ENCODE peak calls at places on chromosomes 1 and 21, in five cellular contexts. Q is activated CD4-positive, alpha-beta T cell treated with anti-CD3 and anti-CD28 coated beads, Interleukin-2, amount 10 ng/mL, durations not matched to agents 7 days and 5 days; I is psoas muscle; X is fibroblast of lung; D is CD8-positive, alpha-beta T cell. R is an unnamed sample.
A peak's percentile ranks its signal among the peaks of the same experiment; 100 is the strongest.

GRCh38 chr1:167605576-167605975 is 24.5 kb upstream of the RCSD1 start:
- DNase-seq in X (no peak), D (no peak), Q (no peak), I (no peak), R (no peak)

GRCh38 chr1:231193710-231194340 is 32.0 kb downstream of the TRIM67 start:
- DNase-seq in X (no peak), I (no peak), D (no peak), Q (no peak), R (no peak)

GRCh38 chr1:29620631-29621030 is 384.3 kb downstream of the PTPRU start:
- DNase-seq in Q (no peak), X (no peak), D (no peak), I (no peak), R (no peak)

GRCh38 chr1:110677016-110677415 is 2.3 kb upstream of the KCNA3 start:
- DNase-seq in Q (no peak), D (no peak), I (no peak), X (no peak), R (no peak)

GRCh38 chr1:54545916-54546635 is 2.0 kb upstream of the ACOT11 start:
- DNase-seq in Q (no peak), X (no peak), D (no peak), I (no peak), R (no peak)

GRCh38 chr1:29112705-29113406 is 10.8 kb downstream of the TMEM200B start:
- DNase-seq in Q (no peak), I (no peak), D (no peak), X (no peak), R (no peak)

GRCh38 chr1:56315293-56315942 is 263.9 kb downstream of the PLPP3 start:
- DNase-seq in Q (no peak), X (no peak), I (no peak), D (no peak), R (no peak)

GRCh38 chr1:64223329-64224151 is 20.1 kb downstream of the UBE2U start:
- DNase-seq in X (peak; percentile 95), D (no peak), I (no peak), Q (no peak), R (no peak)

GRCh38 chr1:43140010-43140409 is 32.1 kb downstream of the EBNA1BP2 start:
- DNase-seq in D (no peak), I (no peak), X (no peak), Q (no peak), R (no peak)

GRCh38 chr21:42381347-42381984 is 14.4 kb downstream of the TMPRSS3 start:
- DNase-seq in Q (peak; percentile 35), I (no peak), X (peak; percentile 43), D (peak; percentile 28), R (peak; percentile 15)

GRCh38 chr1:95039360-95040031 is 33.3 kb downstream of the ALG14 start:
- DNase-seq in Q (no peak), X (no peak), I (no peak), D (no peak), R (no peak)

GRCh38 chr1:196466656-196467055 is 141.6 kb downstream of the KCNT2 start:
- DNase-seq in X (peak; percentile 67), I (no peak), Q (no peak), D (no peak), R (no peak)

GRCh38 chr21:15400905-15401304 is 328.9 kb upstream of the USP25 start:
- DNase-seq in I (no peak), D (no peak), X (no peak), Q (no peak), R (no peak)

GRCh38 chr21:29725025-29725736 is 214.6 kb downstream of the GRIK1 start:
- DNase-seq in X (no peak), Q (no peak), D (no peak), I (no peak), R (no peak)

GRCh38 chr21:27581168-27581567 is 614.3 kb upstream of the ADAMTS5 start:
- DNase-seq in I (no peak), X (no peak), Q (no peak), D (no peak), R (no peak)

GRCh38 chr1:235503333-235504121 is 725 bp downstream of the B3GALNT2 start:
- DNase-seq in X (peak; percentile 62), I (peak; percentile 76), Q (peak; percentile 47), D (peak; percentile 31), R (peak; percentile 5)

GRCh38 chr21:41953249-41953830 is 478 bp downstream of the C2CD2 start:
- DNase-seq in I (peak; percentile 48), X (no peak), Q (no peak), D (no peak), R (no peak)

GRCh38 chr1:24100945-24101737 is 10.8 kb downstream of the MYOM3 start:
- DNase-seq in X (no peak), D (no peak), Q (no peak), I (no peak), R (no peak)

GRCh38 chr21:34744801-34745200 is 76.0 kb downstream of the CLIC6 start:
- DNase-seq in D (no peak), Q (no peak), I (no peak), X (no peak), R (no peak)

GRCh38 chr1:187871177-187871576 is 1042.4 kb downstream of the PLA2G4A start:
- DNase-seq in I (no peak), X (no peak), Q (no peak), D (no peak), R (no peak)

GRCh38 chr1:5108740-5109139 is 454.3 kb downstream of the AJAP1 start:
- DNase-seq in Q (no peak), I (no peak), X (no peak), D (no peak), R (no peak)

GRCh38 chr1:164712131-164713031 is 153.4 kb downstream of the PBX1 start:
- DNase-seq in X (peak; percentile 58), D (no peak), Q (no peak), I (peak; percentile 56), R (no peak)

GRCh38 chr1:52454111-52454510 is 49.7 kb downstream of the PRPF38A start:
- DNase-seq in X (peak; percentile 54), D (no peak), I (no peak), Q (no peak), R (no peak)

GRCh38 chr21:28154121-28154520 is 838.6 kb downstream of the LTN1 start:
- DNase-seq in I (no peak), X (no peak), D (no peak), Q (no peak), R (no peak)